ENCODE peak calls at places on chromosome 6, in four cellular contexts. H is dorsolateral prefrontal cortex, R is AG04450, C is epithelial cell of prostate. E is an unnamed sample.

GRCh38 chr6:53358440-53359087 is 9.8 kb upstream of the ELOVL5 start:
- DNase-seq in R (no peak), H (no peak), C (no peak), E (no peak)

GRCh38 chr6:145034664-145035063 is 700.7 kb downstream of the EPM2A start:
- DNase-seq in R (no peak), H (no peak), C (no peak), E (no peak)

GRCh38 chr6:786946-787763 is 94.2 kb upstream of the EXOC2 start:
- DNase-seq in C (no peak), H (no peak), R (no peak), E (no peak)

GRCh38 chr6:147666254-147666653 is 157.8 kb downstream of the SAMD5 start:
- DNase-seq in H (no peak), R (no peak), C (no peak), E (no peak)

GRCh38 chr6:148451690-148452089 is 109.1 kb downstream of the SASH1 start:
- DNase-seq in H (no peak), C (no peak), R (no peak), E (no peak)

GRCh38 chr6:41040101-41040910 is 1.3 kb upstream of the UNC5CL start:
- DNase-seq in C (no peak), H (no peak), R (no peak), E (no peak)

GRCh38 chr6:34241351-34242215 is 4.9 kb downstream of the HMGA1 start:
- DNase-seq in C (no peak), R (no peak), H (no peak), E (no peak)

GRCh38 chr6:88105741-88106340 is 58.2 kb downstream of the SPACA1 start:
- DNase-seq in R (no peak), C (no peak), H (no peak), E (no peak)

GRCh38 chr6:63452117-63452516 is 120.2 kb upstream of the LOC128125822 start:
- DNase-seq in H (no peak), C (no peak), R (no peak), E (no peak)

GRCh38 chr6:34027445-34027936 is 118.4 kb downstream of the GRM4 start:
- DNase-seq in C (no peak), H (peak; percentile 59), R (no peak), E (no peak)

GRCh38 chr6:136647363-136647763 is 97.1 kb upstream of the MAP7 start:
- DNase-seq in R (peak; percentile 86), C (no peak), H (no peak), E (no peak)

GRCh38 chr6:28940294-28940858 is 16.6 kb upstream of the TRIM27 start:
- DNase-seq in R (no peak), C (no peak), H (no peak), E (no peak)

GRCh38 chr6:170087946-170088348 is 202.9 kb downstream of the DLL1 start:
- DNase-seq in C (no peak), R (no peak), H (peak; percentile 37), E (no peak)

DNA sequence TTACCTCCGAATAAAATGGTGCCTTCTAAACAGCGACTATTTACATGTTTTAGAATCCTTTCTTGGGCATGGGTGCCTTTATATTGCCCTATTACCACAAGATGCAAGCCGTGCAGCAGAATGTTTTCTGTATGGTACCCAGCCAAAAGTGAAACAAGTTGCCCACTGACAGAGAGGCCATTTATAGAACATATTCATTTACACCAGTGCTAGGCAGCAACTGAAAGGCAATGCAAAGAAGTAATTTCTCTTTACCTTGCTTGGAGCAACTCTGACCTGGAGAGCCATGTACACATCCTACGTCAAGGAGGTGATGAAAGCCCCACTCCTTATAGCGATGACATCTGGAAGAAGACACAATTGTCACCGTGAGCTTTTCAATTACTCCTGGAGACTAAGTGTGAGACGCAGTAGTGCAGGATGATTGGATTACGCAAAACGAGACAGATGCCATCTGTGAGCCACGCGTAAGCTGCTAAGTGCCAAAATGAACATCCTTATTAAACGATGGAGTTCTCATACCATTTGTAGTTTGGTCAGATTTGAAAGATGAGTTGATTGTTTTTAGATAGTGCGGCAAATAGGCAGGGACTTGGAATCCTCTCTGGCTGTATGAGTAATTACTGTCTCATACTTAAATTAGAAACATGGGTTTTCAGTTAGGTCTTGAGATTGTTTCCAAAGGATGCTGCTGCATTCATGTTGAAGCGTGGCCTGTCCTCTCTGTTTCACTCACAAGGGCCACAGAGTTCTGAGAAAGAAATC is at the start of gene TMEM244:
- DNase-seq in C (no peak), R (no peak), H (no peak), E (no peak)
- H3K27ac ChIP-seq in C (no peak within 1 kb of the TSS), R (no peak within 1 kb of the TSS), H (peak within 1 kb of the TSS; percentile 5), E (peak within 1 kb of the TSS; percentile 19)

DNA sequence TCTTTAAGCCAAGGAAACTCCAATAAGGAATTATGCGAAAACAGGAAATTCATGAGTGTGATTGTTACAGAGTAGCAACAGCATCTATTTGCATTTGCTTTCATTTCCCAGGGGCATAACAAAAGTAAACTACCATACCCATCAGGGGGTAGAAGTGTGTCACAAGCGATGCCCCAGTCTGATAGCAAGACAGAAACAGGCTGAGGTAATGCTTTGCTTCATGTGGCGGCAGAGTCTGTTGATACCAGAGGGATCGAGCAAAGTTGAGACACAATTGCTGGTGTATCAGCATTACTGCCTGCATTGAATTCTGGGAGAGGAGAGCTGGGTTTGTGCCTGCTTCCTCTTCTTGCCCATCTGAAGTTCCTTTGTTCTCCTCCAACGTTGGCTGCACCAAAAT is 51.2 kb upstream of the LYRM2 start:
- DNase-seq in C (no peak), H (peak; percentile 70), R (no peak), E (peak; percentile 46)
- H3K27ac ChIP-seq in C (no peak overlapping the region), H (peak overlapping the region; percentile 89), R (no peak overlapping the region), E (peak overlapping the region; percentile 88)

DNA sequence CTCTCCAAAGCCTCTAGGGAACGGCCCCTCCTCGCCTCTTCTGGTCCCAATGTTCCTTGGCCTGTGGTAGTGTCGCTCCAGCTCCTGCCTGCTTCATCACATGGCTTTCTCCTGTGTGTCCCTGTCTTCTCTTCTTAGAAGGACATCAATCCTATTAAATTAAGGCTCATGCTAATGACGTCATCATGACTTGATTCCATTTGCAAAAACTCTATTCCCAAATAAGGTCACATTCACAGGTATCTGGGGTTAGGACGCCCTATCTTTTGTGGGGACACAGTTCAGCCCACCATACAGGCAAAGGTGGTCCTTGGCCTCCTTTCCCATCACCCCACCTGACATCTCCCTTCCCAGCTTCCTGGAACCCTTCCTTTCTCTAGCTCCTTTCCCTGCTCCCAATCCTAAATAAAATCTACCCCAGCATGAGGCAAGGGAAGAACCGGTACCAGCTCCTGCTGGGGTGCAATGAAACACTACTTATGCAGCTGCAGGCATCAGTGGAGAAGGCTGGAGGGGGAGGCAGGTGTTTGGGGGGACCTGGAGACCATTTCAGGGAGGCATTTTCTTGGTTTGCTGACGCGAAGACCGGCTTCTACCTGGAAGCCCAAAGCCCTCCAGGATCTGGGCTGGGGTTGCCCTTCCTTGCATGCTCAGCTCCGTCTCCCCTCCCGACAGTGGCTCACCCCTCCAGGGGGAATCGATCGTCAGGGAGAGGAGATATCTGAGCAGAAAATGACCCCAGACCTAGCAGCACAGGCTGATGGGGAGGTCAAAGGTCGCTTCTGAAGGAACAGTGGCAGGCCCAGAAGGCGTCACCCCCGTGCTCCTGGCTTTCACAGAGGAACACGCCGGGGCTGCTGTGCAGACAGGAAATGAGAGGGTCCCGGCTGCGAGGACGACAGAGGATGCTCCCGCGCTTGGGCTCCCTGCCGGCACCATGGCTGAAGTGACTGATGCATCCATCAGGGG is 71.7 kb upstream of the QKI start:
- DNase-seq in H (no peak), R (no peak), C (no peak), E (no peak)
- H3K27ac ChIP-seq in H (peak overlapping the region; percentile 98), R (no peak overlapping the region), C (no peak overlapping the region), E (peak overlapping the region; percentile 100)

DNA sequence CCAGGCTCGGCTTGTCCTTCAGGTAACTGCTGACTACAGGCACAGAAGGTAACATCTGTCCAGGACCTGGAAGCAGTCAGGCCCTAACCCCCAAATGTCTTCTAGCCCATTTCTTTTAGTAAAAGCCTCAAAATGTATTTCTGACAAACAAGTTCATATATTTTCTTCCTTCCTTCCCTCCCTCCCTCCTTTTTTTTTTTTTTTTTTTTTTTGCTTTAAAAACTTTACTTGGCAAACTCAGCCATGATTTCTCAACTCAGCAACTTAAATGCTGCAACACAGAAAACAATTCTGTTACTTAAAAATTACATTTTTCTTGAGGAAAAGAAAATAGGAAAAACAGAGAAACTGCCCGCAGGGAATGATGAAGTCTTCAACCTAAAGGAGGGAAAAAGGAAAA is 7.3 kb downstream of the MTCH1 start:
- DNase-seq in H (no peak), C (no peak), R (no peak), E (no peak)
- H3K27ac ChIP-seq in H (peak overlapping the region; percentile 76), C (no peak overlapping the region), R (no peak overlapping the region), E (peak overlapping the region; percentile 72)

DNA sequence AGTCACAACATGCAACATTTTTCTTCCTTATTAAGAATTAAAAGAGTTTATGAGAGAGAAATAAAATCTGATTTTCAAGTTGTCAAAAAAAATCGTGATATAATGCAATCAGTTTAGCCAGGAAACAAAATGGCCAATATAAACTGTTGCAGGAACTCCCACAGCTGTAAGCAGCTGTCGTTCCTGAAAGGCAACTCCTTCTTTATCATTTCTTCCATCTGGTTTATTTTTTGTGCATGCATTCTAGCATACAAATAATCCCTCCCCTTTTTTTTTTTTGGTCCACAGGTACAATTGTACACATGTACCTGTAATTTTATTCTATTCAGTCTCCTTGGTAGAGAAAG is 19.7 kb downstream of the TRAF3IP2 start:
- DNase-seq in C (no peak), H (no peak), R (no peak), E (no peak)
- H3K27ac ChIP-seq in C (peak overlapping the region; percentile 95), H (no peak overlapping the region), R (no peak overlapping the region), E (no peak overlapping the region)

DNA sequence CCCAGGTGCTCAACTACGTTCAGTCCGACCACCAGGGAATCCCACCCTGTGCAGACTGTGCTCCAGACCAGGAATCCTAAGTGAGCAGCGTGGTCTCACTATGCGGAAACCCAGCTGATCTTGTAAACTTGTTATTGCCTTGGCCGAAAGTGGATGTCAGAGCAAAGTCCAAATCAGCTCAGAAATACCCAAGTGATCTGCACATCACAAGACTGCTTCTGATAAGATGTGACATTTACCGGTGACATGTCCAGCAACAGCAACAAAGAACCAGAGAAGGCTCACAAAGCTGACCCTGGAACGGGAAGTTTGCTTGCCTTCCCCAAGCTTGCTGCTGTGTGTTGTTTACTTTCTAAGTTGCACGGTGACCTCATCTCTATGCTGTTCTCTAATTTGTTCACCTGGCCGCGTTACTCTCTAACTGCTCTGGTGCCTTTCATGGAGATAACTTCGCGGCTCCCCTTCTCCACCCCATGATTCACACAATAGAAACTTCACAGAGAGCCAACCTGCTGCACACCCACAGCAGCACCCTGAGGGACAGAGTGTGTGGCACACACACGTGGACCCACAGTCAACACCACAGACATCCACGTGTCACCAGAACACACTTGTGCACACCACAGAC is 1.7 kb downstream of the BNIP5 start:
- DNase-seq in H (peak; percentile 30), C (peak; percentile 52), R (no peak), E (no peak)
- H3K27ac ChIP-seq in H (peak overlapping the region; percentile 90), C (no peak overlapping the region), R (no peak overlapping the region), E (no peak overlapping the region)

GRCh38 chr6:56370127-56370540 is 122.8 kb upstream of the COL21A1 start:
- DNase-seq in R (no peak), H (no peak), C (peak; percentile 55), E (no peak)

GRCh38 chr6:56370591-56371198 is 123.3 kb upstream of the COL21A1 start:
- DNase-seq in H (no peak), C (peak; percentile 66), R (peak; percentile 59), E (no peak)

GRCh38 chr6:56374841-56375369 is 127.5 kb upstream of the COL21A1 start:
- DNase-seq in H (no peak), R (peak; percentile 43), C (no peak), E (no peak)

GRCh38 chr6:56375806-56376205 is 128.4 kb upstream of the COL21A1 start:
- DNase-seq in H (no peak), R (no peak), C (no peak), E (no peak)

GRCh38 chr6:56372621-56373020 is 125.2 kb upstream of the COL21A1 start:
- DNase-seq in R (no peak), C (no peak), H (no peak), E (no peak)
- H3K27ac ChIP-seq in R (no peak overlapping the region), C (no peak overlapping the region), H (no peak overlapping the region), E (no peak overlapping the region)

E was measured in substantia nigra.